ENCODE peak calls at places on chromosomes 11 and 22, in five cellular contexts. L is tibial artery, J is AG04450, U is A549, C is neuronal stem cell. V is an unnamed sample.

GRCh38 chr11:124758355-124759267 is 3.5 kb downstream of the ESAM start:
- DNase-seq in L (peak), J (no peak), U (peak), C (no peak), V (peak)

GRCh38 chr22:46069518-46070214 is 80.7 kb upstream of the PPARA start:
- DNase-seq in L (peak), J (peak), U (peak), C (no peak), V (peak)

GRCh38 chr22:24465566-24465965 is 29.6 kb upstream of the UPB1 start:
- DNase-seq in L (no peak), J (peak), U (peak), C (no peak), V (no peak)

GRCh38 chr11:67600324-67601029 is 6.3 kb upstream of the NDUFV1 start:
- DNase-seq in L (no peak), J (no peak), U (no peak), C (no peak), V (no peak)

GRCh38 chr11:105906517-105906916 is 115.5 kb downstream of the MSANTD4 start:
- DNase-seq in L (no peak), J (no peak), U (no peak), C (no peak), V (no peak)

GRCh38 chr11:1943576-1943975 is 3.6 kb upstream of the MRPL23 start:
- DNase-seq in L (no peak), J (no peak), U (no peak), C (no peak), V (peak)

GRCh38 chr11:1207451-1208360 is 15.2 kb upstream of the MUC5B start:
- DNase-seq in L (peak), J (no peak), U (no peak), C (no peak), V (no peak)

GRCh38 chr22:28402066-28402465 is 277.6 kb downstream of the TTC28 start:
- DNase-seq in L (no peak), J (no peak), U (no peak), C (no peak), V (no peak)

GRCh38 chr11:69141742-69142141 is 14.0 kb upstream of the SMIM38 start:
- DNase-seq in L (no peak), J (no peak), U (no peak), C (no peak), V (no peak)

GRCh38 chr22:47389201-47389600 is 626.8 kb downstream of the TBC1D22A start:
- DNase-seq in L (no peak), J (no peak), U (no peak), C (no peak), V (no peak)

GRCh38 chr22:19518568-19519030 is 5.6 kb downstream of the CLDN5 start:
- DNase-seq in L (no peak), J (no peak), U (no peak), C (no peak), V (no peak)

GRCh38 chr22:35148381-35148780 is 82.4 kb downstream of the ISX start:
- DNase-seq in L (no peak), J (no peak), U (no peak), C (no peak), V (no peak)

GRCh38 chr11:10309163-10310093 is 4.6 kb downstream of the ADM start:
- DNase-seq in L (peak), J (no peak), U (peak), C (no peak), V (peak)
- H3K27ac ChIP-seq in L (peak), J (peak), U (peak), C (no peak), V (peak)

GRCh38 chr11:80843266-80843974 is 1402.6 kb upstream of the TENM4 start:
- DNase-seq in L (no peak), J (no peak), U (no peak), C (no peak), V (no peak)
- H3K4me3 ChIP-seq in L (no peak), J (no peak), U (no peak), C (no peak), V (no peak)

DNA sequence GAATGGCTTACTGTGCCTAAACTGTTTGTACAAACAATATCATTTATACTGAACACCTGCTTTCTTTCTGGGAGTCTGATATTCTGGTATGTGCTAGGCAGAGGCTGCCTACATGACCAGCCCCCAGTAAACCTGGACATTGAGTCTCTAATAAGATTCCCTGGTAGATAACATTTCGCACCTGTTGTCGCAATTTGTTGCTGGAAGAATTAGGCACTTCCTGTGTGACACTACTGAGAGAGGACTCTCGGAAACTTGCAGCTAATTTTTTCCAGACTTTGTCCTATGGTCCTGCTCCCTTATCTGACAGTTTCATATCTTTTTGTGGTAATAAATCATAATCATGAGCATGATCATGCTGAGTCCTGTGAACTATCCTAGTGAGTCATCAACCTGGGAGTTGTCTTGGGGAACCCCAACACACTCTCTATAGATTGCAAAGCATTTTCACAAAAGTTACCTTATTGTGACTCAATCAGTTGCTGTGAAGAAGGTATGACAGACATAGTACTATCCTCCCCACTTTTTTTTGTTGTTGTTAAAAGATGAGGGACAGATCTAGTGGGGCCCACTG is 257.8 kb upstream of the CCDC90B start:
- DNase-seq in L (no peak), J (no peak), U (no peak), C (no peak), V (no peak)
- H3K27ac ChIP-seq in L (no peak), J (no peak), U (no peak), C (no peak), V (no peak)

DNA sequence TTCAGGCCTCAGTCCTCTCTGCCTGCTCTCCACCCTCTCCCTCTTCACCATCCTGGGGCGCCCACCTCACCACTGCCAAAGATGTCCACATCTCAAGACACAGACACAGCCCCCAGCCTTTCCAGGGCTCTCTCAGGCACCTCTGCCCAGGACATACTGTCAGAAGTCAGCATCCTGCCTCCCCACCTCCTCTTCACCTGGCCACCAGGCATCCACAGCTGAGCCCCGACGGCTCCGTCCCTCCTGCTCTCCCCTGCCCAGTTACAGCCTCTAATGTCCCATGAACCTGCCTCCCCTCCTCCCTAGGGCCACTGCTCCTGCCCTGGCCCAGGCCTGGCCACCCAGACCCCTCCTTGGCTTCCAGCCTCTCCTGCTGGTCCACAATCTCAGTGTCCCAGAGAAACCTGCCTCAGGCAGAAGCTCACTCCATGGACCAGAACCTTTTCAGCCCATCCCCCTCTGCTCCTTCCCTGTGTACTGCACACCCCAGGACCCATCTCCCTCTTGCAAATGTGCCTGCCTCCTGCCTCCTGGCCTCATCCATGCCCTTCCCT is 3.2 kb downstream of the LTBP3 start:
- DNase-seq in L (no peak), J (no peak), U (no peak), C (no peak), V (no peak)
- H3K4me3 ChIP-seq in L (no peak), J (no peak), U (no peak), C (no peak), V (no peak)

DNA sequence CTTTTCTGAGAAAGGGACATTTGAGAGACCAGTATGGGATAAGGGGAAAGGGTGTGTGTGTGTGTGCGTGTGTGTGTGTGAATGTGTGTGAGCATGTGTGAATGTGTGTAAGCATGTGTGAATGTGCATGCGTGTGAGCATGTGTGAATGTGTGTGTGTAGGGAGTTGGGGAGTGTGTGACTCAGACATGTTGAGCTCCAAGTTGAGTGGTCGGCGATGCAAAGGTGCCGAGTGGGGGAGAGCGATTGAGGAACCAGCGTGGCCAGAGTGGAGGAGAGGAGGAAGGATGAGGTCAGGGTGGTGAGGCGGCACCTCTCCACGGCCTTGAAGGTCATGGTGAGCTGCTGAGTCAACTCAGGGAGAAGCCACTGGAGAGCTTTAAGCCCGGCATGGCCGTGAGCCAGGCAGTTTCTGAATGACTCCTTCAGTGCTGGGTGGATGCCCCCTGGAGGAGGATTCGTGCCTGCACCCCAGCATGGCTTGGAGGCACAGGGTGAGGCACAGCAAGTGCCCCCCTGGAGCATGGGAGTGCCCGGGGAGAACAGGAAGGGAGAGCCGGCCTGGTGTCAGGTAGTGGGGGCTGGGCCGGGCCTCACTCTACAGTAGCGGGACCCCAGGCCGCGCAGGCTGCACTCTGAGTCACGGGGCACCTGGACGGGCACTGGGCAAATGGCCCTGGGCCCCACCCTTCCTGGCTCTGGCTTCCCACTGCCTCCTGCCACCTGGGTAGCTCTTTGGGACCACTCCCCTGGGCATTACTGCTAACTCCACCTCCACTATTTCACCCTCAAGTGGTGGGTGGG is 8.2 kb upstream of the CCDC88B start:
- DNase-seq in L (peak), J (peak), U (peak), C (no peak), V (peak)
- H3K27ac ChIP-seq in L (no peak), J (no peak), U (peak), C (no peak), V (no peak)

DNA sequence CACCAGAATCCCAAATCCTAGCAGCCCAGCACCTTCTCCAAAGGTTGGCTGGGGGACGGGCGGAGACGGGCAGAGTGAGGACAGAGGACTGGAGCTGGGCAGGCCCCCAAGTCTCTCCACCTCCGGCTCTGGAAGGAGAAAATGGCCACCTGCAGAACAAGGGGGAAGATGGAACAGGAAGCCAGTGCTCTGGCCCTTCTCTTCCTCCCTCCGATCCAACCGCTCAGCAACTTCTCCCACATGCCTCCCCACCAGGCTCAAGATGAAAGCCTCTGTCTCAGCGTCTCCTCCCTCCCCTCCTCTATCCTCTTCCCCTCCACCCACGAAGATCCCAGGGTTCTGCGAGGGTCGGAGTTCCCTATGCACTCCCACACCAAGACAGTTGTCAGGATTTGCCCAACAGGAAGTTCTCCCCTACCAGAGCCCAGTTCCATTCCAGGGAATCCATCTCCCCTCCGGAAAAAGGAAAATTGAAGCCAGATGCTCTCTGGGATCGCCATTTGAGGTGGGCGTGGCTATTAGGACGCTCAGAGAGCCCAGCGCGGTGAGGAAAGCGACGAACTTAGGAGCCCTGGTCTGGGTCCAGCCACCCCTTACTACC is 20.0 kb downstream of the ADA2 start:
- DNase-seq in L (no peak), J (no peak), U (no peak), C (peak), V (peak)
- H3K4me3 ChIP-seq in L (peak), J (peak), U (no peak), C (peak), V (peak)

GRCh38 chr11:112523477-112523876 is 262.8 kb upstream of the PLET1 start:
- DNase-seq in L (no peak), J (no peak), U (no peak), C (peak), V (no peak)
- H3K27ac ChIP-seq in L (peak), J (no peak), U (no peak), C (peak), V (no peak)

DNA sequence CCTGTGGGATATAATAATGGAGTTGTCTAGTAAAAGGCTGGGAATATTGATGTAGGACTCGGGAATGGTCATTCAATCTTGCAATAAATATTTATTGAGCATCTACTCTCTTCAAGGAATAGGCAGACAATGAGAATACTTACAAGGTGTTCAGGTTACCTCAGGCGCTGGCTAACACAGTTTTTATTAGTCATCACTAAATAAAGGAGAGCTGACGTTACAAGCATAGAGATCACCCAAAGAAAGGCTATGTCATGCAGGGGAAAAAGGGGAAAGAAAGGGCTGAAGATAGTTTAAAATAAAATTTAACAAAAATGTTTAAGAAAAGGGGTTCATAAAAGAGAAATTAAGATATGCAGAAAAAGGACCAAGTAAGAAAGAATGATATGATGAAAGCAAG is 15.8 kb upstream of the CTSC start:
- DNase-seq in L (no peak), J (no peak), U (no peak), C (no peak), V (no peak)
- H3K4me3 ChIP-seq in L (no peak), J (no peak), U (no peak), C (no peak), V (no peak)

V was measured in uterus.